ENCODE peak calls at places on chromosomes 7 and 10, in six cellular contexts. C, E, Q, G, P and L are unnamed samples.

GRCh38 chr10:24642921-24643678 is 80.6 kb downstream of the ARHGAP21 start:
- DNase-seq in C (peak; percentile 85), E (no peak), Q (no peak), G (no peak), P (peak; percentile 88), L (peak; percentile 78)

GRCh38 chr7:72020301-72020700 is 391.8 kb downstream of the CALN1 start:
- DNase-seq in C (no peak), E (no peak), Q (no peak), G (no peak), P (no peak), L (no peak)

GRCh38 chr7:133054167-133054840 is 27.6 kb downstream of the CHCHD3 start:
- DNase-seq in C (peak; percentile 40), E (no peak), Q (no peak), G (no peak), P (peak; percentile 47), L (peak; percentile 34)

GRCh38 chr10:14751576-14752330 is 22.9 kb downstream of the FAM107B start:
- DNase-seq in C (peak; percentile 23), E (no peak), Q (peak; percentile 44), G (no peak), P (peak; percentile 26), L (no peak)

GRCh38 chr10:110865184-110865803 is 6.4 kb upstream of the PDCD4 start:
- DNase-seq in C (peak; percentile 80), E (no peak), Q (no peak), G (no peak), P (peak; percentile 27), L (peak; percentile 62)

GRCh38 chr10:97596101-97597055 is 6.9 kb downstream of the C10orf62 start:
- DNase-seq in C (peak; percentile 87), E (no peak), Q (peak; percentile 43), G (no peak), P (peak; percentile 86), L (peak; percentile 94)

GRCh38 chr7:44522315-44522714 is 18.8 kb downstream of the NPC1L1 start:
- DNase-seq in C (no peak), E (no peak), Q (no peak), G (no peak), P (no peak), L (no peak)

GRCh38 chr10:4947039-4947634 is 16.1 kb upstream of the AKR1C1 start:
- DNase-seq in C (peak; percentile 5), E (no peak), Q (no peak), G (no peak), P (peak; percentile 71), L (no peak)

GRCh38 chr10:101331960-101332359 is 22.0 kb upstream of the BTRC start:
- DNase-seq in C (no peak), E (no peak), Q (no peak), G (no peak), P (no peak), L (peak; percentile 17)

GRCh38 chr10:46237815-46238510 is 48.8 kb upstream of the ANTXRL start:
- DNase-seq in C (peak; percentile 16), E (no peak), Q (no peak), G (no peak), P (peak; percentile 49), L (no peak)

GRCh38 chr10:29316308-29317026 is 27.6 kb downstream of the LYZL1 start:
- DNase-seq in C (no peak), E (no peak), Q (no peak), G (no peak), P (no peak), L (no peak)

GRCh38 chr7:3028071-3028766 is 15.4 kb downstream of the CARD11 start:
- DNase-seq in C (peak; percentile 10), E (peak; percentile 75), Q (no peak), G (no peak), P (peak; percentile 46), L (peak; percentile 63)